ENCODE peak calls at places on chromosomes 1 and 21, in six cellular contexts. One of them, this sample, is unnamed.

GRCh38 chr1:239261521-239261920 is 124.8 kb upstream of the CHRM3 start:
- DNase-seq in B cell: no peak
- DNase-seq in kidney: no peak
- DNase-seq in GM06990: no peak
- DNase-seq in BE2C: no peak
- DNase-seq in AG09309: no peak
- DNase-seq in this sample: no peak

GRCh38 chr21:26366781-26367180 is 196.2 kb upstream of the APP start:
- DNase-seq in B cell: no peak
- DNase-seq in kidney: no peak
- DNase-seq in GM06990: no peak
- DNase-seq in BE2C: no peak
- DNase-seq in AG09309: no peak
- DNase-seq in this sample: no peak

GRCh38 chr1:230167419-230167852 is 100.4 kb downstream of the GALNT2 start:
- DNase-seq in B cell: no peak
- DNase-seq in kidney: no peak
- DNase-seq in GM06990: peak
- DNase-seq in BE2C: peak
- DNase-seq in AG09309: no peak
- DNase-seq in this sample: no peak

GRCh38 chr21:41369915-41370839 is 8.3 kb downstream of the MX2 start:
- DNase-seq in B cell: no peak
- DNase-seq in kidney: no peak
- DNase-seq in GM06990: peak
- DNase-seq in BE2C: no peak
- DNase-seq in AG09309: no peak
- DNase-seq in this sample: no peak

GRCh38 chr1:61638296-61638695 is 86.6 kb downstream of the TM2D1 start:
- DNase-seq in B cell: no peak
- DNase-seq in kidney: no peak
- DNase-seq in GM06990: no peak
- DNase-seq in BE2C: no peak
- DNase-seq in AG09309: peak
- DNase-seq in this sample: no peak

GRCh38 chr1:36905941-36906340 is 128.4 kb downstream of the GRIK3 start:
- DNase-seq in B cell: no peak
- DNase-seq in kidney: no peak
- DNase-seq in GM06990: no peak
- DNase-seq in BE2C: no peak
- DNase-seq in AG09309: no peak
- DNase-seq in this sample: no peak

GRCh38 chr1:227567256-227567655 is 3.9 kb downstream of the ZNF678 start:
- DNase-seq in B cell: no peak
- DNase-seq in kidney: no peak
- DNase-seq in GM06990: no peak
- DNase-seq in BE2C: no peak
- DNase-seq in AG09309: no peak
- DNase-seq in this sample: no peak

GRCh38 chr1:162732566-162733335 is 57.8 kb upstream of the HSD17B7 start:
- DNase-seq in B cell: no peak
- DNase-seq in kidney: peak
- DNase-seq in GM06990: no peak
- DNase-seq in BE2C: no peak
- DNase-seq in AG09309: no peak
- DNase-seq in this sample: no peak

GRCh38 chr1:71698186-71698585 is 584.2 kb downstream of the NEGR1 start:
- DNase-seq in B cell: no peak
- DNase-seq in kidney: no peak
- DNase-seq in GM06990: no peak
- DNase-seq in BE2C: no peak
- DNase-seq in AG09309: no peak
- DNase-seq in this sample: no peak

GRCh38 chr1:51622455-51622913 is 5.6 kb downstream of the OSBPL9 start:
- DNase-seq in B cell: no peak
- DNase-seq in kidney: no peak
- DNase-seq in GM06990: no peak
- DNase-seq in BE2C: peak
- DNase-seq in AG09309: no peak
- DNase-seq in this sample: peak

GRCh38 chr1:97930472-97930871 is 9.6 kb upstream of the DPYD start:
- DNase-seq in B cell: no peak
- DNase-seq in kidney: no peak
- DNase-seq in GM06990: no peak
- DNase-seq in BE2C: no peak
- DNase-seq in AG09309: no peak
- DNase-seq in this sample: no peak

GRCh38 chr1:176073524-176074157 is 133.4 kb downstream of the COP1 start:
- DNase-seq in B cell: peak
- DNase-seq in kidney: no peak
- DNase-seq in GM06990: no peak
- DNase-seq in BE2C: peak
- DNase-seq in AG09309: peak
- DNase-seq in this sample: no peak

GRCh38 chr1:202807926-202808757 is at the start of gene KDM5B:
- DNase-seq in B cell: peak
- DNase-seq in kidney: peak
- DNase-seq in GM06990: peak
- DNase-seq in BE2C: peak
- DNase-seq in AG09309: peak
- DNase-seq in this sample: peak

GRCh38 chr1:86169625-86170024 is 13.1 kb upstream of the COL24A1 start:
- DNase-seq in B cell: no peak
- DNase-seq in kidney: no peak
- DNase-seq in GM06990: no peak
- DNase-seq in BE2C: no peak
- DNase-seq in AG09309: no peak
- DNase-seq in this sample: no peak

GRCh38 chr1:54299037-54299436 is 99.1 kb downstream of the MRPL37 start:
- DNase-seq in B cell: no peak
- DNase-seq in kidney: peak
- DNase-seq in GM06990: no peak
- DNase-seq in BE2C: no peak
- DNase-seq in AG09309: no peak
- DNase-seq in this sample: no peak

GRCh38 chr1:150192012-150192411 is 42.3 kb downstream of the PLEKHO1 start:
- DNase-seq in B cell: no peak
- DNase-seq in kidney: no peak
- DNase-seq in GM06990: no peak
- DNase-seq in BE2C: no peak
- DNase-seq in AG09309: peak
- DNase-seq in this sample: no peak

GRCh38 chr1:116987256-116987555 is 14.4 kb upstream of the CD101 start:
- DNase-seq in B cell: no peak
- DNase-seq in kidney: peak
- DNase-seq in GM06990: no peak
- DNase-seq in BE2C: no peak
- DNase-seq in AG09309: no peak
- DNase-seq in this sample: no peak

GRCh38 chr1:23980725-23981063 is 567 bp upstream of the SRSF10 start:
- DNase-seq in B cell: peak
- DNase-seq in kidney: no peak
- DNase-seq in GM06990: peak
- DNase-seq in BE2C: peak
- DNase-seq in AG09309: no peak
- DNase-seq in this sample: no peak

GRCh38 chr1:160781129-160781808 is 14.7 kb upstream of the LY9 start:
- DNase-seq in B cell: no peak
- DNase-seq in kidney: no peak
- DNase-seq in GM06990: no peak
- DNase-seq in BE2C: no peak
- DNase-seq in AG09309: no peak
- DNase-seq in this sample: no peak

GRCh38 chr1:29648798-29649374 is 412.6 kb downstream of the PTPRU start:
- DNase-seq in B cell: no peak
- DNase-seq in kidney: no peak
- DNase-seq in GM06990: no peak
- DNase-seq in BE2C: no peak
- DNase-seq in AG09309: no peak
- DNase-seq in this sample: no peak

GRCh38 chr1:11142618-11143391 is 43.1 kb upstream of the EXOSC10 start:
- DNase-seq in B cell: no peak
- DNase-seq in kidney: no peak
- DNase-seq in GM06990: no peak
- DNase-seq in BE2C: no peak
- DNase-seq in AG09309: no peak
- DNase-seq in this sample: no peak

GRCh38 chr1:231040019-231040799 is at the start of gene FAM89A:
- DNase-seq in B cell: peak
- DNase-seq in kidney: peak
- DNase-seq in GM06990: peak
- DNase-seq in BE2C: peak
- DNase-seq in AG09309: no peak
- DNase-seq in this sample: no peak

GRCh38 chr1:117466761-117467160 is 99.5 kb downstream of the MAN1A2 start:
- DNase-seq in B cell: no peak
- DNase-seq in kidney: no peak
- DNase-seq in GM06990: no peak
- DNase-seq in BE2C: no peak
- DNase-seq in AG09309: no peak
- DNase-seq in this sample: no peak

GRCh38 chr1:222955964-222956363 is 141.1 kb downstream of the DISP1 start:
- DNase-seq in B cell: no peak
- DNase-seq in kidney: no peak
- DNase-seq in GM06990: no peak
- DNase-seq in BE2C: no peak
- DNase-seq in AG09309: no peak
- DNase-seq in this sample: no peak

GRCh38 chr1:234234199-234234598 is 139.1 kb upstream of the COA6 start:
- DNase-seq in B cell: no peak
- DNase-seq in kidney: no peak
- DNase-seq in GM06990: no peak
- DNase-seq in BE2C: no peak
- DNase-seq in AG09309: no peak
- DNase-seq in this sample: no peak

GRCh38 chr1:44806025-44806703 is 987 bp downstream of the DYNLT4 start:
- DNase-seq in B cell: no peak
- DNase-seq in kidney: peak
- DNase-seq in GM06990: no peak
- DNase-seq in BE2C: no peak
- DNase-seq in AG09309: no peak
- DNase-seq in this sample: no peak
- TF ChIP-seq CTCF in B cell: no peak
- TF ChIP-seq CTCF in kidney: no peak
- TF ChIP-seq CTCF in GM06990: no peak
- TF ChIP-seq CTCF in BE2C: no peak
- TF ChIP-seq CTCF in AG09309: no peak
- TF ChIP-seq CTCF in this sample: no peak

DNA sequence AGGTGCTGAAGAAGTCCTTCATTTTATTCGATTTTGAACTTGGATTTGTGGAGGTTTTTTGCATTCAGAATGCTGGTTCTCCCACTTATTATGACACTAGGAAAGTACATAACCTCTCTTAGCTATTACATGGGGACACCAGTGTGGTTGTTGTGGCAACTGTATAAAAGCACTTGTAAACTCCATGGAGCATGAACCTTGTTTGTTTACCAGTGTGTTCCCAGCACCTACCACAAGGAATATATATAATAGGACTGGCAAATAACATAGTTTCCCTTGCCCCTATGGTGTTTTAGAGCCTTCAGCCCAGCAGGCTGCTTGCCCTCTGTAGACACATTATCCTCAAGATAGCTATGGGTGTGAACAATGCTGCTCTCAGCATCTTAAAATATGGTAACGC is 43.1 kb downstream of the RASSF5 start:
- DNase-seq in B cell: no peak
- DNase-seq in kidney: no peak
- DNase-seq in GM06990: no peak
- DNase-seq in BE2C: no peak
- DNase-seq in AG09309: no peak
- DNase-seq in this sample: no peak
- TF ChIP-seq CTCF in B cell: no peak
- TF ChIP-seq CTCF in kidney: no peak
- TF ChIP-seq CTCF in GM06990: no peak
- TF ChIP-seq CTCF in BE2C: no peak
- TF ChIP-seq CTCF in AG09309: no peak
- TF ChIP-seq CTCF in this sample: no peak

GRCh38 chr1:212633144-212633543 is 24.6 kb downstream of the ATF3 start:
- DNase-seq in B cell: no peak
- DNase-seq in kidney: no peak
- DNase-seq in GM06990: no peak
- DNase-seq in BE2C: no peak
- DNase-seq in AG09309: no peak
- DNase-seq in this sample: no peak

GRCh38 chr1:212628813-212629415 is 20.4 kb downstream of the ATF3 start:
- DNase-seq in B cell: no peak
- DNase-seq in kidney: no peak
- DNase-seq in GM06990: no peak
- DNase-seq in BE2C: no peak
- DNase-seq in AG09309: no peak
- DNase-seq in this sample: no peak

GRCh38 chr1:212628056-212628455 is 19.5 kb downstream of the ATF3 start:
- DNase-seq in B cell: no peak
- DNase-seq in kidney: no peak
- DNase-seq in GM06990: no peak
- DNase-seq in BE2C: peak
- DNase-seq in AG09309: no peak
- DNase-seq in this sample: no peak

GRCh38 chr1:212629450-212630158 is 21.0 kb downstream of the ATF3 start:
- DNase-seq in B cell: no peak
- DNase-seq in kidney: no peak
- DNase-seq in GM06990: no peak
- DNase-seq in BE2C: no peak
- DNase-seq in AG09309: no peak
- DNase-seq in this sample: no peak

DNA sequence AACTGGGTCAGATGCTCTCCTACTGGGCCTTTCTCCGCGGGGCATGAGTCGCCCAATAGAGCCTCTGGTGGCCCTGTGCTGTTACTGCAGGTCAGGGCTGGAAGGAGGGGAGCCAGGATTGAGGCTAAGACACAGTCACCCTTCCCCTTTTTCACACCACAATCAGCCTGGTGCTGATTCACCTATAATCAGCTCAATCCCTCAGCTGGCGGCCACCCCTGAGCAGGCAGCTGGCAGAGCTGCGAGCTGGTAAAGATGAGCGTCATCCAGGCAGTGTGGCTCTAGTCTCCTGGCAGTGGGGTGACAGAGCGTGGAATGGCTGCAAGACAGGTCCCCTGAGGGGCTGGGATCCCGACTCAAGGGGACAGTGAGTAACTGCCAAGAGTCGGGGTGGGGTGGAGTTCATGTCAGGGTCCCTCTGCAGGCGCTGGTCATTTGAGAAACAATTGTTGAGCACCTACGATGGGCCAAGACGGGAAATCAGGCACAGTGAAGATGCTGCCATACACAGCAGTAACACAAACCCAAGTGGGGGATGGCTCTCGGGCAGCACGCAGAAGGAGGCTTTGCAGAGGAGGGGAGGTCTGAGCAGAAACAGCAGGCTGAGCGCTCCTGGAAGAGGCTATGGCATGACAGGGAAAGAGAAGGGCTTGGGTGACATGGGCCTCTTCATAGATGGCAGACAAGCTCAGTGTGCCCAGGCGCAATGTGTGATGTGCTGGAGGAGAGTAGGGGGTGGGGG is 21.8 kb downstream of the ATF3 start:
- DNase-seq in B cell: peak
- DNase-seq in kidney: peak
- DNase-seq in GM06990: peak
- DNase-seq in BE2C: peak
- DNase-seq in AG09309: no peak
- DNase-seq in this sample: no peak
- TF ChIP-seq CTCF in B cell: peak
- TF ChIP-seq CTCF in kidney: peak
- TF ChIP-seq CTCF in GM06990: peak
- TF ChIP-seq CTCF in BE2C: peak
- TF ChIP-seq CTCF in AG09309: peak
- TF ChIP-seq CTCF in this sample: peak

GRCh38 chr1:208008534-208008933 is 97.6 kb upstream of the CD34 start:
- DNase-seq in B cell: no peak
- DNase-seq in kidney: no peak
- DNase-seq in GM06990: no peak
- DNase-seq in BE2C: no peak
- DNase-seq in AG09309: no peak
- DNase-seq in this sample: no peak
- TF ChIP-seq CTCF in B cell: no peak
- TF ChIP-seq CTCF in kidney: no peak
- TF ChIP-seq CTCF in GM06990: no peak
- TF ChIP-seq CTCF in BE2C: no peak
- TF ChIP-seq CTCF in AG09309: no peak
- TF ChIP-seq CTCF in this sample: no peak

This sample was measured in omental fat pad.